ENCODE peak calls at places on chromosomes 3 and 15, in four cellular contexts. J is A673, L is Panc1, V is ovary. Z is an unnamed sample.
A peak's percentile ranks its signal among the peaks of the same experiment; 100 is the strongest.

GRCh38 chr3:31448035-31448881 is 84.5 kb upstream of the STT3B start:
- DNase-seq in L (no peak), J (peak; percentile 22), V (no peak), Z (no peak)

GRCh38 chr3:165259518-165260193 is 63.5 kb upstream of the SLITRK3 start:
- DNase-seq in L (no peak), J (peak; percentile 4), V (no peak), Z (no peak)

GRCh38 chr15:29424118-29424517 is 154.5 kb upstream of the NSMCE3 start:
- DNase-seq in J (no peak), V (no peak), L (no peak), Z (no peak)

GRCh38 chr3:130773371-130773770 is 26.7 kb upstream of the PIK3R4 start:
- DNase-seq in L (no peak), V (no peak), J (no peak), Z (no peak)

GRCh38 chr3:108099679-108100428 is 9.0 kb upstream of the CD47 start:
- DNase-seq in J (no peak), L (no peak), V (no peak), Z (no peak)

GRCh38 chr3:177420643-177421042 is 223.4 kb upstream of the TBL1XR1 start:
- DNase-seq in L (no peak), J (no peak), V (no peak), Z (no peak)

GRCh38 chr15:73246898-73247297 is 121.9 kb downstream of the HCN4 start:
- DNase-seq in J (no peak), V (no peak), L (no peak), Z (no peak)

GRCh38 chr15:30791239-30791638 is 112.5 kb upstream of the FAN1 start:
- DNase-seq in L (no peak), V (no peak), J (peak; percentile 67), Z (no peak)

GRCh38 chr3:113948015-113948917 is 453 bp downstream of the ZDHHC23 start:
- DNase-seq in J (peak; percentile 26), L (no peak), V (peak; percentile 22), Z (peak; percentile 87)

GRCh38 chr15:49472338-49472737 is 49.3 kb downstream of the FGF7 start:
- DNase-seq in V (no peak), L (no peak), J (no peak), Z (no peak)

GRCh38 chr15:90393040-90393439 is 5.0 kb downstream of the IQGAP1 start:
- DNase-seq in V (no peak), J (no peak), L (no peak), Z (no peak)

GRCh38 chr3:72255736-72256559 is 471.0 kb upstream of the PROK2 start:
- DNase-seq in L (no peak), J (peak; percentile 23), V (no peak), Z (peak; percentile 62)

GRCh38 chr15:43517354-43518072 is at the start of gene MAP1A:
- DNase-seq in J (peak; percentile 85), V (peak; percentile 66), L (no peak), Z (no peak)

GRCh38 chr15:90266061-90266431 is 574 bp downstream of the NGRN start:
- DNase-seq in L (peak; percentile 20), V (peak; percentile 28), J (peak; percentile 62), Z (no peak)

GRCh38 chr3:142844339-142844977 is 44.4 kb downstream of the PCOLCE2 start:
- DNase-seq in L (no peak), V (no peak), J (peak; percentile 64), Z (no peak)

GRCh38 chr3:24496529-24497482 is 2.2 kb upstream of the THRB start:
- DNase-seq in L (no peak), V (peak; percentile 68), J (peak; percentile 61), Z (peak; percentile 81)

GRCh38 chr3:87333393-87333892 is 57.1 kb upstream of the POU1F1 start:
- DNase-seq in J (peak; percentile 59), L (peak; percentile 89), V (no peak), Z (no peak)

GRCh38 chr3:16533928-16534913 is 20.7 kb upstream of the RFTN1 start:
- DNase-seq in J (no peak), V (no peak), L (no peak), Z (no peak)

GRCh38 chr3:166274342-166274741 is 437.1 kb upstream of the BCHE start:
- DNase-seq in J (no peak), V (no peak), L (no peak), Z (no peak)

GRCh38 chr3:69095636-69096035 is 10.9 kb downstream of the ARL6IP5 start:
- DNase-seq in V (no peak), J (no peak), L (no peak), Z (no peak)

GRCh38 chr3:6351752-6352151 is 509.2 kb upstream of the GRM7 start:
- DNase-seq in V (no peak), L (no peak), J (no peak), Z (no peak)

GRCh38 chr15:71274448-71274798 is 159.2 kb downstream of the THSD4 start:
- DNase-seq in J (no peak), L (no peak), V (no peak), Z (no peak)

GRCh38 chr15:64552281-64552948 is 92.0 kb downstream of the ZNF609 start:
- DNase-seq in L (no peak), V (no peak), J (no peak), Z (no peak)

GRCh38 chr15:64544450-64544849 is 84.1 kb downstream of the ZNF609 start:
- DNase-seq in L (no peak), V (no peak), J (no peak), Z (no peak)

GRCh38 chr15:64549860-64550259 is 89.5 kb downstream of the ZNF609 start:
- DNase-seq in V (no peak), L (no peak), J (no peak), Z (no peak)

GRCh38 chr15:64547275-64547674 is 86.9 kb downstream of the ZNF609 start:
- DNase-seq in V (no peak), J (no peak), L (no peak), Z (no peak)
- H3K27ac ChIP-seq in V (no peak overlapping the region), J (no peak overlapping the region), L (no peak overlapping the region), Z (no peak overlapping the region)

GRCh38 chr3:195548496-195548895 is 5.4 kb upstream of the PPP1R2 start:
- DNase-seq in L (no peak), V (no peak), J (no peak), Z (no peak)
- H3K4me3 ChIP-seq in L (no peak overlapping the region), V (no peak overlapping the region), J (no peak overlapping the region), Z (no peak overlapping the region)

GRCh38 chr3:12558706-12559105 is 1.8 kb downstream of the MKRN2 start:
- DNase-seq in L (no peak), J (no peak), V (no peak), Z (no peak)

GRCh38 chr3:12559520-12559919 is 2.6 kb downstream of the MKRN2 start:
- DNase-seq in J (no peak), V (no peak), L (no peak), Z (no peak)

GRCh38 chr3:12556243-12556722 is 604 bp upstream of the MKRN2 start:
- DNase-seq in J (no peak), V (no peak), L (no peak), Z (no peak)

GRCh38 chr3:12557472-12558105 is 702 bp downstream of the MKRN2 start:
- DNase-seq in J (peak; percentile 15), L (no peak), V (no peak), Z (no peak)

GRCh38 chr3:12556723-12557471 is at the start of gene MKRN2:
- DNase-seq in L (peak; percentile 54), V (peak; percentile 84), J (peak; percentile 93), Z (peak; percentile 96)
- H3K4me1 ChIP-seq in L (peaks cover 30% of the 10 kb centered on the region), V (peaks cover 7% of the 10 kb centered on the region), J (peaks cover 10% of the 10 kb centered on the region), Z (peaks cover 24% of the 10 kb centered on the region)

DNA sequence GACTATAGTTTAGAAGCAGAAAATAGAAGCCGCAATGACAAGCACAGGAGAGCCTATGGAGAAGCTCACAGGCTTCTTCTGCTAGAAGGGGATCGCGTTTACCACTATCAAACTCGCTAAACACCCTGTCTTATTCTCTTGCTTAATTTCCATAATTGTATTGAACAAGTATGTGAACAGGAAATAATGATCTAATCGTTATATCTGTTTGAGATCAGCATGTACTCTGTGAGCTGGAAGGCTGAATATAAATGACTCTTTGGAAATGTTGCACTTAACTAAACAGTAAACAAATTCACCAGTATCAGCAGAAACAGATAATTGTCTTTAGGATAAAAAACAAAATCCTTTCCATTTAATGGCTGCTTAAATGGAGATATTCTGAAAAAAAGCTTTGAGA is 15.0 kb downstream of the NEK10 start:
- DNase-seq in J (no peak), V (no peak), L (no peak), Z (no peak)
- H3K27ac ChIP-seq in J (no peak overlapping the region), V (no peak overlapping the region), L (no peak overlapping the region), Z (no peak overlapping the region)

GRCh38 chr15:79212589-79213139 is 69.9 kb upstream of the ANKRD34C start:
- DNase-seq in V (no peak), J (no peak), L (no peak), Z (no peak)

GRCh38 chr15:79209116-79209515 is 73.4 kb upstream of the ANKRD34C start:
- DNase-seq in J (no peak), L (no peak), V (no peak), Z (no peak)

GRCh38 chr15:79208179-79208578 is 74.3 kb upstream of the ANKRD34C start:
- DNase-seq in V (no peak), L (no peak), J (no peak), Z (no peak)

GRCh38 chr15:79206940-79207339 is 75.6 kb upstream of the ANKRD34C start:
- DNase-seq in V (no peak), J (no peak), L (no peak), Z (no peak)

DNA sequence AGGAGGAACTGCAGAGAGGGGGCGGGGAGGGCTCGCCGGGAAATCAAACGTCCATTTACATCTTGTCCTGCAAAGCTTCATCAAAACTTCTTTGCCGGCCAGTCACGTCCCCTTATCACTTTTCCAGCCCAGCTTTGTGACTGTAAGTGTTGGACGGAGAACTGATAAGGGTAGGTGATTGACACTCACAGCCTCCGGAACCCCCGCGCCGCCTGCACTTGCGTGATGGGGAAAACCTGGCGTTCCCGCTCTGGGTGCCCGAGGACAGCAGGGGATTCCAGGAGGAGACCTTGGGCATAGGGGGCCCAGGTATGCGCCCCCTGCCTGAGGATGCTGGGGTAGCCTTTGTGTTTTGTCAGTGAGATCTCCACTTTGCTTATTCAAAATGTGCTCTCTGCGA is 72.8 kb upstream of the ANKRD34C start:
- DNase-seq in J (no peak), L (no peak), V (no peak), Z (no peak)
- H3K4me3 ChIP-seq in J (no peak overlapping the region), L (no peak overlapping the region), V (no peak overlapping the region), Z (no peak overlapping the region)

DNA sequence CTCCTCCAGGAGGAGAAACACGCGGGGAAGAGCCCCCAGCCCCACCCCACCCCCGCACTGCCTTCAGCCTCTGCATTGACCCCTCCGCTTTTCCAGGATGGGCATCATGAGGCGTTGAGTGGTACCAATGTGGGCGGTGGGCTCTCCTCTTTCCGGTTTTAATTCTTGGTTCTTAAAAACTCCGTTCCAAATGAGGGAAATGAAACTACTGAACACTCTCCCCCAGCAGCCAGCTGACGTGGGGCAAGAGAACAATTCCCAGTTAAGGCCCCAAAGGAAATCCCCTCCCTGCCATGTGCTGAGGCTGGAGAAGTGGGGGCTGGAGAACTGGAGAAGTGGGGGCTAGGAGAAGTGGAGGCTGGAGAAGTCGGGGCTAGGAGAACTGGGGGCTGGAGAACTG is 5.3 kb upstream of the NRROS start:
- DNase-seq in J (no peak), V (no peak), L (no peak), Z (no peak)
- H3K4me1 ChIP-seq in J (peaks cover 8% of the 10 kb centered on the region), V (peaks cover 3% of the 10 kb centered on the region), L (peaks cover 21% of the 10 kb centered on the region), Z (no peaks in the 10 kb centered on the region)

GRCh38 chr3:99651561-99651960 is 13.2 kb downstream of the COL8A1 start:
- DNase-seq in J (no peak), V (peak; percentile 31), L (no peak), Z (no peak)
- H3K27ac ChIP-seq in J (no peak overlapping the region), V (no peak overlapping the region), L (no peak overlapping the region), Z (no peak overlapping the region)